ENCODE peak calls at places on chromosomes 12 and 14, in eight cellular contexts. O is CD8-positive, alpha-beta T cell; E is aorta; Q is PC-3; R is left lung; P is cardiac fibroblast; K is pancreas; Y is AG09309. L is an unnamed sample.

GRCh38 chr12:67593041-67593870 is 55.3 kb upstream of the DYRK2 start:
- DNase-seq in P (no peak), O (no peak), R (no peak), E (no peak), Y (no peak), Q (peak), K (peak), L (no peak)

GRCh38 chr14:95808371-95808770 is 68.3 kb upstream of the TUNAR start:
- DNase-seq in R (no peak), Q (no peak), Y (no peak), P (no peak), O (no peak), K (no peak), E (no peak), L (no peak)

GRCh38 chr14:53306267-53306721 is 153.2 kb upstream of the DDHD1 start:
- DNase-seq in Q (peak), E (peak), O (peak), K (peak), R (no peak), P (peak), Y (no peak), L (peak)

GRCh38 chr14:54769955-54770863 is 132.4 kb downstream of the GCH1 start:
- DNase-seq in Y (no peak), E (no peak), R (no peak), K (no peak), O (no peak), P (no peak), Q (no peak), L (no peak)

GRCh38 chr12:12086331-12086730 is 15.6 kb downstream of the BCL2L14 start:
- DNase-seq in Q (peak), R (no peak), E (no peak), Y (no peak), O (no peak), P (no peak), K (no peak), L (no peak)

GRCh38 chr12:110179291-110179690 is 55.1 kb downstream of the IFT81 start:
- DNase-seq in K (no peak), Q (peak), R (no peak), Y (peak), O (no peak), P (no peak), E (peak), L (no peak)

GRCh38 chr14:89638888-89639287 is 221.9 kb upstream of the FOXN3 start:
- DNase-seq in E (no peak), P (no peak), Y (no peak), O (no peak), Q (no peak), K (no peak), R (no peak), L (no peak)

GRCh38 chr14:75648066-75648838 is 12.4 kb downstream of the ERG28 start:
- DNase-seq in Y (peak), O (no peak), E (no peak), K (peak), Q (peak), P (peak), R (no peak), L (no peak)

GRCh38 chr14:54040851-54041250 is 84.2 kb upstream of the BMP4 start:
- DNase-seq in K (no peak), E (no peak), R (no peak), O (no peak), Y (no peak), Q (peak), P (no peak), L (no peak)

GRCh38 chr12:98935847-98936246 is 290.8 kb downstream of the APAF1 start:
- DNase-seq in Q (no peak), P (no peak), Y (no peak), E (no peak), K (no peak), R (no peak), O (no peak), L (no peak)

GRCh38 chr14:101717663-101718490 is 43.6 kb upstream of the PPP2R5C start:
- DNase-seq in K (peak), E (no peak), Y (no peak), O (no peak), Q (no peak), R (no peak), P (no peak), L (no peak)

GRCh38 chr14:24058260-24058950 is 6.6 kb downstream of the CARMIL3 start:
- DNase-seq in P (peak), O (peak), R (peak), Q (peak), Y (peak), E (peak), K (peak), L (peak)

GRCh38 chr14:96638041-96638855 is 136.1 kb downstream of the PAPOLA start:
- DNase-seq in Q (no peak), K (peak), P (no peak), Y (no peak), O (no peak), R (no peak), E (no peak), L (no peak)

GRCh38 chr12:1993871-1994371 is 10.3 kb downstream of the DCP1B start:
- DNase-seq in R (no peak), O (peak), P (peak), Y (peak), K (no peak), E (no peak), Q (peak), L (no peak)

GRCh38 chr14:61280092-61280525 is 1.0 kb downstream of the TMEM30B start:
- DNase-seq in Q (peak), R (peak), K (peak), O (peak), Y (no peak), P (no peak), E (no peak), L (no peak)

GRCh38 chr14:88895116-88895515 is 70.7 kb downstream of the TTC8 start:
- DNase-seq in Q (peak), Y (peak), P (peak), E (no peak), O (no peak), K (no peak), R (no peak), L (no peak)

GRCh38 chr14:20675669-20676068 is 8.7 kb upstream of the RNASE4 start:
- DNase-seq in O (no peak), K (no peak), P (no peak), R (no peak), E (no peak), Y (no peak), Q (no peak), L (no peak)

GRCh38 chr12:55244309-55244708 is at the start of gene OR6C74:
- DNase-seq in R (no peak), O (no peak), E (no peak), K (no peak), Y (no peak), Q (no peak), P (no peak), L (no peak)

GRCh38 chr12:118190266-118190665 is 54.3 kb downstream of the PEBP1 start:
- DNase-seq in K (peak), Y (no peak), P (peak), E (no peak), Q (no peak), R (no peak), O (no peak), L (no peak)

GRCh38 chr12:117377758-117378157 is 16.3 kb upstream of the NOS1 start:
- DNase-seq in K (no peak), Y (no peak), O (no peak), R (no peak), Q (peak), E (no peak), P (no peak), L (no peak)

GRCh38 chr12:5085896-5086295 is 42.2 kb downstream of the KCNA5 start:
- DNase-seq in E (no peak), Q (peak), Y (peak), R (no peak), K (no peak), O (no peak), P (peak), L (no peak)

GRCh38 chr14:79702197-79702596 is 509.1 kb downstream of the DIO2 start:
- DNase-seq in E (no peak), Q (peak), K (no peak), R (no peak), Y (no peak), O (no peak), P (no peak), L (no peak)

GRCh38 chr12:12353807-12354206 is 3.1 kb upstream of the BORCS5 start:
- DNase-seq in Y (no peak), P (no peak), R (no peak), E (no peak), Q (no peak), O (no peak), K (no peak), L (peak)

GRCh38 chr12:100199347-100200136 is 1.1 kb upstream of the ACTR6 start:
- DNase-seq in Q (peak), R (peak), P (peak), K (peak), O (peak), Y (no peak), E (peak), L (peak)

GRCh38 chr12:78155546-78155945 is 324.9 kb downstream of the NAV3 start:
- DNase-seq in Y (no peak), P (no peak), Q (peak), E (no peak), O (no peak), K (no peak), R (no peak), L (no peak)

GRCh38 chr14:61438036-61438435 is 116.7 kb downstream of the PRKCH start:
- DNase-seq in Y (no peak), E (no peak), P (no peak), Q (no peak), R (no peak), K (no peak), O (peak), L (no peak)

GRCh38 chr12:132170637-132171292 is 26.5 kb downstream of the NOC4L start:
- DNase-seq in Y (no peak), P (no peak), O (no peak), K (no peak), Q (no peak), R (peak), E (peak), L (no peak)

GRCh38 chr12:67790660-67791059 is 142.1 kb downstream of the DYRK2 start:
- DNase-seq in K (no peak), P (no peak), Y (no peak), R (no peak), Q (peak), O (no peak), E (no peak), L (no peak)

GRCh38 chr14:67951529-67952120 is 132.0 kb downstream of the RAD51B start:
- DNase-seq in P (peak), E (no peak), O (no peak), R (no peak), Y (no peak), K (no peak), Q (no peak), L (no peak)

GRCh38 chr14:74568896-74569295 is 43.1 kb downstream of the LTBP2 start:
- DNase-seq in P (peak), Y (no peak), O (no peak), R (no peak), Q (no peak), K (no peak), E (peak), L (peak)

GRCh38 chr12:119594772-119595445 is 1.3 kb downstream of the TMEM233 start:
- DNase-seq in P (no peak), Q (no peak), K (no peak), R (peak), O (no peak), Y (no peak), E (no peak), L (no peak)

GRCh38 chr14:56119221-56119967 is 1.2 kb downstream of the PELI2 start:
- DNase-seq in Y (no peak), O (peak), R (peak), Q (no peak), K (no peak), E (peak), P (peak), L (peak)

GRCh38 chr14:92340938-92341337 is 18.0 kb downstream of the SLC24A4 start:
- DNase-seq in P (no peak), Q (no peak), E (no peak), O (no peak), K (no peak), Y (no peak), R (no peak), L (no peak)

GRCh38 chr14:77184396-77185092 is 2.9 kb downstream of the TMEM63C start:
- DNase-seq in E (no peak), P (no peak), Y (no peak), Q (peak), K (no peak), O (no peak), R (no peak), L (no peak)

GRCh38 chr14:28772613-28773012 is 6.0 kb downstream of the FOXG1 start:
- DNase-seq in R (no peak), O (no peak), K (no peak), Y (no peak), P (no peak), E (no peak), Q (no peak), L (no peak)

GRCh38 chr14:28773917-28774691 is 7.5 kb downstream of the FOXG1 start:
- DNase-seq in Y (peak), O (no peak), P (peak), K (no peak), Q (no peak), E (no peak), R (peak), L (no peak)

GRCh38 chr14:28773176-28773575 is 6.6 kb downstream of the FOXG1 start:
- DNase-seq in E (no peak), Y (no peak), O (no peak), Q (no peak), P (no peak), R (no peak), K (no peak), L (no peak)

GRCh38 chr14:28776482-28777266 is 10.1 kb downstream of the FOXG1 start:
- DNase-seq in O (no peak), P (no peak), E (no peak), Y (no peak), R (no peak), Q (no peak), K (no peak), L (no peak)

DNA sequence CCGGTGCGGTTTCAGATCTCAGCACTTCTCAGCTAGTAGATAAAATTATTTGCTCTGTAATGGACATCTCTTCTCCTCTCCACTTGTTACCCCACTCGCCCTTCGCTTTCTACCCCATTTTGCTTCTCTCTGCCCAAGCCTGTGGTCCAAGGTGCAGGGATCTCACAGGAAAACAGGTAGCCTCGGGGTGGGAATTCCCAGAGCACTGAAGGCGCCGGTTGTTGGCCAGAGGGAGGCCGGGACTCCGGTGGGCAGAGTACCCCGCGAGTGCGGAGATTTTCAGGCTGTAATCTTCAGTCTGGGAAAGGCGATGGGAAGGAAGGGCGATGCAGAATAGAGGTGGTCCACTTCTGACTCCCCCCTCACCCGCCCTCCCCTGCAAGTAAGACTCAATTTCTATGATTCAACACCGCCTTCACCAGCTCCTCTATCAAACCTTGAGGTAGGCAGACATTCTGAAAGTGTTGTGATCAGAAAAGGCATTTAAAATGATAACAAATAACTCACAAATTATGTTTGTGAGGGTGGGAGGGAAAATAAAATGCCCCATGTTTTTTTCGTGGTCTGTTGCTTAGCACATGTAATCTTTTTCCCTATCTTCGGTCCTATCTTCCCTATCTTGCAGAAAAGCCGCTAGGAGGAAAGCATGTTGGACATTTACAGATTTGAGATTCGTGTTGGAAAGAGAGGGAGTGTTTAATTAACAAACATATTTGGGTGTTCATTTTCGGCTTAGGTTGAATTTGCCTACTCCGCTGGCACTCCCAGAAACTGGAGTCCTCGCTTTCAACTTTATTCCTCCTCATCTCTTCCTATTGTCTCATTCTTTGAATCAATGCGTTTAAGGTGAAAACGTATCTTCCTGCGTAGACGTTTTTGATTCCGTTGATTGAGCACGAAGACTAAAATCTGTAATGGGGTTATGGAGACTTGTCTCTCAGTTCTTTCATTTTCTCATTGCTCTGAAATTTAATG is 8.5 kb downstream of the FOXG1 start:
- DNase-seq in Y (no peak), K (no peak), E (no peak), O (no peak), Q (no peak), R (no peak), P (no peak), L (no peak)
- H3K4me3 ChIP-seq in Y (no peak), K (no peak), E (no peak), O (no peak), Q (no peak), R (no peak), P (no peak), L (no peak)

GRCh38 chr12:262113-262512 is 523 bp downstream of the SLC6A13 start:
- DNase-seq in K (no peak), O (no peak), Y (no peak), E (no peak), Q (no peak), R (no peak), P (no peak), L (no peak)

GRCh38 chr12:264269-264668 is 1.6 kb upstream of the SLC6A13 start:
- DNase-seq in K (no peak), E (no peak), O (no peak), Y (no peak), P (peak), Q (no peak), R (no peak), L (no peak)

GRCh38 chr12:265096-265495 is 2.5 kb upstream of the SLC6A13 start:
- DNase-seq in K (no peak), Y (no peak), P (no peak), Q (no peak), E (no peak), O (no peak), R (no peak), L (no peak)

GRCh38 chr12:263574-263973 is 938 bp upstream of the SLC6A13 start:
- DNase-seq in R (no peak), K (no peak), O (no peak), P (no peak), Y (no peak), Q (peak), E (no peak), L (no peak)

DNA sequence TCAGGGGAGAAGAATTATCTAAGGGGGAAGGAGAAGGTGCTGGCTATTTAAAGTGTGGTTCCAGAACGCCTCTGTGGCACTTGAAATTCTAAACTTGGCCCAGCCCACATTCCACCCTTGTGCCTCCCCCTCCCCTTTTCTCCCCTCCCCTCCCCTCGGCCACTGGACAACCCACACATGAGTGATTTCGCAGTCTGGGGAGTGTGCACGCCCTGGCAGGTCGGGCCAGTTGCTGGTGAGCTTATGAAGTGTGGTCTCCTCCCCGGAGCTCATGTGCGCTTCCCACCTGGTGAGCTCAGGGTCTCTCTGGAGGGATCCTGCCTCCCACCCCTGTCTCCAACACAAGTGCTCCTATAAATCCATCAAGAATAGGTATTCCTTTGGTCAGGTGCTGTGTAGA is at the start of gene SLC6A13:
- DNase-seq in R (peak), Y (no peak), E (no peak), Q (no peak), O (no peak), P (no peak), K (no peak), L (no peak)
- H3K4me3 ChIP-seq in R (no peak), Y (no peak), E (no peak), Q (no peak), O (no peak), P (no peak), K (no peak), L (no peak)

GRCh38 chr12:89863332-89863938 is 154.8 kb upstream of the ATP2B1 start:
- DNase-seq in E (no peak), K (no peak), P (no peak), Y (no peak), O (peak), R (no peak), Q (no peak), L (no peak)
- H3K4me3 ChIP-seq in E (no peak), K (no peak), P (no peak), Y (no peak), O (peak), R (no peak), Q (no peak), L (no peak)

GRCh38 chr14:103574707-103575285 is 12.0 kb downstream of the COA8 start:
- DNase-seq in Q (no peak), R (no peak), O (no peak), P (no peak), E (no peak), Y (no peak), K (no peak), L (no peak)

GRCh38 chr14:103574104-103574503 is 11.3 kb downstream of the COA8 start:
- DNase-seq in Y (no peak), P (no peak), E (no peak), Q (no peak), O (no peak), R (no peak), K (no peak), L (no peak)

GRCh38 chr14:103563089-103563620 is 395 bp downstream of the COA8 start:
- DNase-seq in R (no peak), Q (peak), Y (no peak), O (no peak), K (peak), P (no peak), E (no peak), L (peak)

GRCh38 chr14:103569436-103569835 is 6.7 kb downstream of the COA8 start:
- DNase-seq in O (no peak), K (no peak), R (no peak), P (no peak), E (peak), Y (no peak), Q (no peak), L (no peak)

DNA sequence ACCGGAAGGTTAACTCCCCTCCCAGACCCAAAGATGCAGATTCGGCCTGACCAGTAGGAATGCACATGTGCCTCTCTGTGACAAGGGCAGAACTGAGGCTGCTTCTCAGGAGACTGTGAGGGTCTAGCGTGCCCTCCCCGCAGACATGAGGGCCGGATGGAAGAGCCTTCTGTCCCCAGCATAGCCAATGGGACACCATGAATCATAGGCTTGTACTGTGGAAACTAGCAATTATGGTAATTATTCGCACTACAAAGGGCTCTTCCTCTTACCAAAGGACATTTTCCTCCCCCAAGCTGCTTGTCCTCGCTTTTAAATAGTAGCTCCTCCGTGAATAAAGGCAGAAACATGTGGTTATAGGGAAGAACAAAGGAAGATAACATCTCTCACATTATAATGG is 6.2 kb downstream of the COA8 start:
- DNase-seq in P (no peak), Q (no peak), O (no peak), Y (no peak), E (peak), R (no peak), K (no peak), L (no peak)
- H3K4me3 ChIP-seq in P (no peak), Q (no peak), O (no peak), Y (no peak), E (no peak), R (no peak), K (no peak), L (no peak)

GRCh38 chr12:54147186-54147585 is 41.6 kb downstream of the SMUG1 start:
- DNase-seq in E (no peak), O (no peak), Y (no peak), R (no peak), K (no peak), Q (no peak), P (no peak), L (no peak)
- H3K4me3 ChIP-seq in E (no peak), O (no peak), Y (no peak), R (no peak), K (no peak), Q (no peak), P (no peak), L (no peak)

L was measured in uterus.